ENCODE peak calls at places on chromosomes 7 and 10, in five cellular contexts. One of them, this sample, is unnamed.

GRCh38 chr7:105044449-105045081 is 30.6 kb downstream of the KMT2E start:
- DNase-seq in transverse colon: no peak
- DNase-seq in HepG2: no peak
- DNase-seq in ovary: no peak
- DNase-seq in A549: no peak
- DNase-seq in this sample: no peak

GRCh38 chr10:92181575-92181974 is 109.3 kb downstream of the CPEB3 start:
- DNase-seq in HepG2: peak
- DNase-seq in transverse colon: no peak
- DNase-seq in A549: no peak
- DNase-seq in ovary: no peak
- DNase-seq in this sample: no peak

GRCh38 chr10:30422981-30423654 is 10.9 kb upstream of the MAP3K8 start:
- DNase-seq in A549: peak
- DNase-seq in HepG2: peak
- DNase-seq in transverse colon: peak
- DNase-seq in ovary: no peak
- DNase-seq in this sample: no peak

GRCh38 chr10:8396675-8397074 is 342.2 kb downstream of the GATA3 start:
- DNase-seq in A549: peak
- DNase-seq in ovary: no peak
- DNase-seq in HepG2: no peak
- DNase-seq in transverse colon: no peak
- DNase-seq in this sample: no peak

GRCh38 chr7:5282464-5283316 is at the start of gene SLC29A4:
- DNase-seq in ovary: peak
- DNase-seq in A549: peak
- DNase-seq in HepG2: no peak
- DNase-seq in transverse colon: peak
- DNase-seq in this sample: peak

GRCh38 chr7:28410628-28411578 is 1.4 kb upstream of the CREB5 start:
- DNase-seq in A549: peak
- DNase-seq in HepG2: no peak
- DNase-seq in transverse colon: peak
- DNase-seq in ovary: peak
- DNase-seq in this sample: no peak

GRCh38 chr10:76329891-76330575 is 898.6 kb downstream of the LRMDA start:
- DNase-seq in ovary: no peak
- DNase-seq in transverse colon: no peak
- DNase-seq in A549: no peak
- DNase-seq in HepG2: no peak
- DNase-seq in this sample: no peak

GRCh38 chr10:86693721-86694369 is 25.5 kb downstream of the LDB3 start:
- DNase-seq in ovary: peak
- DNase-seq in transverse colon: peak
- DNase-seq in A549: peak
- DNase-seq in HepG2: peak
- DNase-seq in this sample: peak

GRCh38 chr7:142927085-142927745 is 6.3 kb downstream of the TRPV5 start:
- DNase-seq in HepG2: no peak
- DNase-seq in A549: no peak
- DNase-seq in ovary: no peak
- DNase-seq in transverse colon: no peak
- DNase-seq in this sample: no peak

GRCh38 chr7:150665882-150666281 is 19.6 kb upstream of the GIMAP2 start:
- DNase-seq in transverse colon: no peak
- DNase-seq in ovary: no peak
- DNase-seq in A549: no peak
- DNase-seq in HepG2: no peak
- DNase-seq in this sample: no peak

GRCh38 chr10:12717981-12718707 is 283.4 kb downstream of the CCDC3 start:
- DNase-seq in transverse colon: no peak
- DNase-seq in ovary: no peak
- DNase-seq in HepG2: peak
- DNase-seq in A549: no peak
- DNase-seq in this sample: no peak

GRCh38 chr10:63587191-63587590 is 66.0 kb downstream of the REEP3 start:
- DNase-seq in A549: no peak
- DNase-seq in HepG2: no peak
- DNase-seq in ovary: no peak
- DNase-seq in transverse colon: no peak
- DNase-seq in this sample: no peak

GRCh38 chr7:120827719-120828118 is 30.2 kb downstream of the TSPAN12 start:
- DNase-seq in HepG2: no peak
- DNase-seq in A549: no peak
- DNase-seq in transverse colon: no peak
- DNase-seq in ovary: no peak
- DNase-seq in this sample: no peak

GRCh38 chr10:70191161-70191770 is 21.0 kb upstream of the SAR1A start:
- DNase-seq in HepG2: no peak
- DNase-seq in transverse colon: no peak
- DNase-seq in A549: no peak
- DNase-seq in ovary: no peak
- DNase-seq in this sample: no peak

GRCh38 chr10:81034376-81034775 is 496.7 kb downstream of the SH2D4B start:
- DNase-seq in HepG2: no peak
- DNase-seq in ovary: no peak
- DNase-seq in transverse colon: no peak
- DNase-seq in A549: no peak
- DNase-seq in this sample: no peak

GRCh38 chr7:25347360-25347759 is 119.1 kb upstream of the NPVF start:
- DNase-seq in A549: no peak
- DNase-seq in ovary: no peak
- DNase-seq in transverse colon: no peak
- DNase-seq in HepG2: no peak
- DNase-seq in this sample: no peak

GRCh38 chr10:48509974-48510692 is 94.7 kb downstream of the ARHGAP22 start:
- DNase-seq in ovary: peak
- DNase-seq in A549: peak
- DNase-seq in transverse colon: no peak
- DNase-seq in HepG2: peak
- DNase-seq in this sample: no peak

GRCh38 chr7:42219447-42219846 is 17.6 kb downstream of the GLI3 start:
- DNase-seq in transverse colon: no peak
- DNase-seq in HepG2: no peak
- DNase-seq in A549: no peak
- DNase-seq in ovary: no peak
- DNase-seq in this sample: no peak
- TF ChIP-seq EP300 in transverse colon: no peak
- TF ChIP-seq EP300 in HepG2: no peak
- TF ChIP-seq EP300 in A549: no peak
- TF ChIP-seq EP300 in ovary: no peak
- TF ChIP-seq EP300 in this sample: no peak

GRCh38 chr10:110356628-110357245 is 52.0 kb upstream of the SMNDC1 start:
- DNase-seq in transverse colon: peak
- DNase-seq in A549: peak
- DNase-seq in ovary: peak
- DNase-seq in HepG2: no peak
- DNase-seq in this sample: peak
- TF ChIP-seq POLR2A in transverse colon: peak
- TF ChIP-seq POLR2A in A549: no peak
- TF ChIP-seq POLR2A in ovary: no peak
- TF ChIP-seq POLR2A in HepG2: no peak
- TF ChIP-seq POLR2A in this sample: no peak

GRCh38 chr10:122140477-122140902 is 130.6 kb upstream of the BTBD16 start:
- DNase-seq in HepG2: no peak
- DNase-seq in ovary: no peak
- DNase-seq in transverse colon: no peak
- DNase-seq in A549: peak
- DNase-seq in this sample: no peak

GRCh38 chr10:122140941-122141623 is 130.0 kb upstream of the BTBD16 start:
- DNase-seq in ovary: peak
- DNase-seq in transverse colon: peak
- DNase-seq in HepG2: peak
- DNase-seq in A549: peak
- DNase-seq in this sample: peak

GRCh38 chr10:122143238-122143841 is 127.8 kb upstream of the BTBD16 start:
- DNase-seq in ovary: no peak
- DNase-seq in transverse colon: no peak
- DNase-seq in HepG2: no peak
- DNase-seq in A549: no peak
- DNase-seq in this sample: no peak

GRCh38 chr10:122142652-122143237 is 128.4 kb upstream of the BTBD16 start:
- DNase-seq in A549: no peak
- DNase-seq in transverse colon: no peak
- DNase-seq in ovary: no peak
- DNase-seq in HepG2: no peak
- DNase-seq in this sample: no peak

GRCh38 chr10:122141821-122142651 is 129.1 kb upstream of the BTBD16 start:
- DNase-seq in ovary: no peak
- DNase-seq in transverse colon: no peak
- DNase-seq in A549: no peak
- DNase-seq in HepG2: no peak
- DNase-seq in this sample: no peak
- H3K4me3 ChIP-seq in ovary: no peak
- H3K4me3 ChIP-seq in transverse colon: no peak
- H3K4me3 ChIP-seq in A549: peak
- H3K4me3 ChIP-seq in HepG2: no peak
- H3K4me3 ChIP-seq in this sample: no peak

GRCh38 chr7:155003215-155003999 is 483 bp upstream of the PAXIP1 start:
- DNase-seq in HepG2: peak
- DNase-seq in ovary: peak
- DNase-seq in transverse colon: peak
- DNase-seq in A549: peak
- DNase-seq in this sample: peak
- TF ChIP-seq EP300 in HepG2: no peak
- TF ChIP-seq EP300 in ovary: no peak
- TF ChIP-seq EP300 in transverse colon: no peak
- TF ChIP-seq EP300 in A549: no peak
- TF ChIP-seq EP300 in this sample: no peak

GRCh38 chr7:112940314-112940732 is 146.3 kb downstream of the GPR85 start:
- DNase-seq in HepG2: no peak
- DNase-seq in transverse colon: no peak
- DNase-seq in A549: no peak
- DNase-seq in ovary: no peak
- DNase-seq in this sample: no peak
- TF ChIP-seq POLR2A in HepG2: no peak
- TF ChIP-seq POLR2A in transverse colon: no peak
- TF ChIP-seq POLR2A in A549: no peak
- TF ChIP-seq POLR2A in ovary: no peak
- TF ChIP-seq POLR2A in this sample: peak

GRCh38 chr10:132994811-132995210 is 52.4 kb upstream of the CFAP46 start:
- DNase-seq in HepG2: no peak
- DNase-seq in ovary: no peak
- DNase-seq in transverse colon: no peak
- DNase-seq in A549: no peak
- DNase-seq in this sample: peak
- H3K4me3 ChIP-seq in HepG2: no peak
- H3K4me3 ChIP-seq in ovary: no peak
- H3K4me3 ChIP-seq in transverse colon: peak
- H3K4me3 ChIP-seq in A549: no peak
- H3K4me3 ChIP-seq in this sample: peak

DNA sequence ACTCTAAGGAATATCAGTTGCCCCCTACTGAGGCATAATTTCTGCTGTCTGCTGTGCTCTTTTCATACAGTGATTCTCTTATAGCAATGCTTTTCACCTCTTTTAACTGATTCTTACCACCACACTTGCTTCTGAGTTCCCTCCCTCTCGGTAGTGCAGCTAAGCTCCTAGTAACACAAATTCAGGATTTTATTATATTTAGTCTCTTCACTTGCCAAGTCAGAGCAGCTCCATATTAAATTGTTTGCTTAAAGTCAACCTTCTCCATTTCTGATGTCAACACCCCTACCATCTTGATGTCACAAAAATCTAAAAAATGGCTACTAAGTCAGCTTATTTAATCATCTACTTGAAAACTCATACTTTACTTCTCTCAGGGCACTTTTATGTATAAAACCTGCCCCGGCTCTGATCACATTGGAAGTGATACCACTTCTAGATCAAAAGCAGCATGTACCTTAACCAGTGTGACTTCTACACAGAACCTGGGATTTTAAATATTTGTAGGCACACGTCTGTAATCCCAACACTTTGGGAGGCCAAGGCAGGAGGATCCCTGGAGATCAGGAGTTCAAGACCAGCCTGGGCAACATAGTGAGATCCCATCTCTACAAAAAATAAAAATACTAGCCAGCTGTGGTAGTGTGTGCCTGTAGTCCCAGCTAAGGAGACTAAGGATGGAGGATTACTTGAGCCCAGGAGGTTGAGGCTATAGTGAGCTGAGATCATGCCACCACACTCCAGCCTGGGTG is 55.3 kb downstream of the GDI2 start:
- DNase-seq in HepG2: no peak
- DNase-seq in ovary: no peak
- DNase-seq in A549: no peak
- DNase-seq in transverse colon: no peak
- DNase-seq in this sample: no peak
- TF ChIP-seq EP300 in HepG2: no peak
- TF ChIP-seq EP300 in ovary: no peak
- TF ChIP-seq EP300 in A549: no peak
- TF ChIP-seq EP300 in transverse colon: no peak
- TF ChIP-seq EP300 in this sample: no peak

GRCh38 chr7:148299877-148300276 is 290.7 kb upstream of the C7orf33 start:
- DNase-seq in HepG2: no peak
- DNase-seq in transverse colon: no peak
- DNase-seq in A549: no peak
- DNase-seq in ovary: no peak
- DNase-seq in this sample: no peak
- TF ChIP-seq POLR2A in HepG2: no peak
- TF ChIP-seq POLR2A in transverse colon: no peak
- TF ChIP-seq POLR2A in A549: no peak
- TF ChIP-seq POLR2A in ovary: no peak
- TF ChIP-seq POLR2A in this sample: no peak

This sample was measured in upper lobe of left lung.